ENCODE peak calls at places on chromosomes 3 and 15, in four cellular contexts. U is mesendoderm, C is H1, B is IMR-90. X is an unnamed sample. For H3K4me1, the result is how much of the 10 kb centered on the place peaks cover.

GRCh38 chr3:61186030-61186429 is 65.2 kb downstream of the FHIT start:
- DNase-seq in C (no peak), B (no peak), U (no peak), X (no peak)

GRCh38 chr15:96245252-96245651 is 85.2 kb upstream of the NR2F2 start:
- DNase-seq in U (no peak), B (no peak), C (no peak), X (no peak)

GRCh38 chr3:4409415-4409814 is 57.7 kb downstream of the SUMF1 start:
- DNase-seq in U (no peak), B (no peak), C (no peak), X (no peak)

GRCh38 chr3:138180375-138181029 is 5.8 kb upstream of the DBR1 start:
- DNase-seq in B (peak), C (no peak), U (peak), X (no peak)

GRCh38 chr3:138331143-138331894 is 1.7 kb upstream of the NME9 start:
- DNase-seq in C (no peak), B (peak), U (peak), X (no peak)

GRCh38 chr3:136070953-136071949 is 105.7 kb downstream of the PPP2R3A start:
- DNase-seq in B (peak), C (no peak), U (peak), X (no peak)

GRCh38 chr15:68551296-68551635 is 27.5 kb upstream of the CORO2B start:
- DNase-seq in U (no peak), C (no peak), B (no peak), X (no peak)

GRCh38 chr3:115245899-115246298 is 98.8 kb upstream of the ZBTB20 start:
- DNase-seq in C (no peak), B (no peak), U (no peak), X (no peak)

GRCh38 chr3:196186661-196187573 is 24.3 kb downstream of the ZDHHC19 start:
- DNase-seq in U (peak), C (peak), B (peak), X (peak)

GRCh38 chr15:47718474-47719440 is 1.5 kb downstream of the SEMA6D start:
- DNase-seq in B (peak), C (peak), U (no peak), X (no peak)

GRCh38 chr3:152400912-152401311 is 132.2 kb downstream of the MBNL1 start:
- DNase-seq in U (no peak), C (no peak), B (peak), X (no peak)

GRCh38 chr3:152404976-152405375 is 136.2 kb downstream of the MBNL1 start:
- DNase-seq in C (no peak), B (no peak), U (no peak), X (no peak)

GRCh38 chr3:152403632-152404066 is 134.9 kb downstream of the MBNL1 start:
- DNase-seq in C (no peak), B (peak), U (peak), X (no peak)

GRCh38 chr3:152402698-152403456 is 134.1 kb downstream of the MBNL1 start:
- DNase-seq in B (peak), U (peak), C (no peak), X (no peak)

DNA sequence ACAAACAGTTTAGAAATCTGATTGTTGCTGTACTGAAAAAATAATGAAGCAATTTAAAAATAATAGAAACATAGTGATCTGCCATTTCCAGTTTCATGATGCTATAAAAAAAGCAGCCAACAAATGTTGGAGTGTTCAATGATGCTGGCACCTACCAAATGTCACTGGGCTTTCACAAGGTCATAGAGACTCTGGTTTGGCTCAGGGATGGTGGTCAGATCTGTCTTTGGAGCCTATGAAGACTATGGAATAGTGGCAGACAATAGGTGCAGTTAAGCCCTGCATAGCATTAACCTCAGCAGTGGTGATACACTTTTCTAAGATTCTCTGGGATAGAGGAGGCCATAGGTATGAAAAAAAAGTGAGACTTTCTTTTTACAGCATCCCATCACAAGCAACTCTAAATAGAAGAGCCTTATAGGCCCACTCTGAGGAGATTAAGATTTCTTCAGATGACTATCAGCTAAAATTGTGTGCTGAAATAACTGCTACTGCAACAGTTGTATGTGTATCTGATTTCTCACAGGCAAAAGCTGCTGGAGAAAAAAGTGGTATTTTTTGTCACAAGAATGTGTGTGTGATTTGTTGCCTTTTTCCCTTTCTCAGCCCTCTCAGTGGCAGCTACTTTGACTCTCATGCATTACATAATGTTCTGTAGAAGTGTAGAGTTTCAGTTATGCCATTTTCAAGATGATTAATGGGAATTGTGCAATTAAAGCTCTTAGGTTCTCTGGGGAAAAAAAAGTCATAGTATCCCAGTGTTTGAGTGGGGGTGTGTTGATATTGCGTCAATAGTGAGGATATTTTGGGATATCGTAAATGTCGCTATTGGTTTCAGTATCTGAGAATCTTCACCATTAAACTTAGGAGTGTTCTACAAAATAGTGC is 137.4 kb downstream of the MBNL1 start:
- DNase-seq in B (peak), U (no peak), C (no peak), X (no peak)
- H4K5ac ChIP-seq in B (no peak), U (no peak), C (no peak), X (no peak)

GRCh38 chr3:86047329-86047625 is 943.7 kb downstream of the VGLL3 start:
- DNase-seq in C (no peak), B (no peak), U (no peak), X (no peak)
- H3K4me1 ChIP-seq in C (under half), B (under half), U (under half), X (under half)

GRCh38 chr3:51860703-51861665 is at the start of gene IQCF2:
- DNase-seq in B (no peak), U (no peak), C (no peak), X (no peak)

GRCh38 chr3:51862886-51863285 is 1.5 kb downstream of the IQCF2 start:
- DNase-seq in B (no peak), C (no peak), U (no peak), X (peak)
- H4K5ac ChIP-seq in B (no peak), C (no peak), U (no peak), X (no peak)

GRCh38 chr3:62723636-62724217 is 151.5 kb downstream of the CADPS start:
- DNase-seq in C (peak), B (no peak), U (no peak), X (peak)

GRCh38 chr3:62724503-62724902 is 150.7 kb downstream of the CADPS start:
- DNase-seq in C (no peak), B (no peak), U (no peak), X (no peak)

GRCh38 chr3:62723171-62723570 is 152.0 kb downstream of the CADPS start:
- DNase-seq in C (no peak), U (no peak), B (no peak), X (no peak)

GRCh38 chr3:62718515-62719320 is 156.5 kb downstream of the CADPS start:
- DNase-seq in B (no peak), U (peak), C (no peak), X (no peak)

GRCh38 chr3:62722344-62722743 is 152.9 kb downstream of the CADPS start:
- DNase-seq in U (no peak), C (no peak), B (no peak), X (no peak)
- H3K4me1 ChIP-seq in U (under half), C (under half), B (under half), X (under half)

DNA sequence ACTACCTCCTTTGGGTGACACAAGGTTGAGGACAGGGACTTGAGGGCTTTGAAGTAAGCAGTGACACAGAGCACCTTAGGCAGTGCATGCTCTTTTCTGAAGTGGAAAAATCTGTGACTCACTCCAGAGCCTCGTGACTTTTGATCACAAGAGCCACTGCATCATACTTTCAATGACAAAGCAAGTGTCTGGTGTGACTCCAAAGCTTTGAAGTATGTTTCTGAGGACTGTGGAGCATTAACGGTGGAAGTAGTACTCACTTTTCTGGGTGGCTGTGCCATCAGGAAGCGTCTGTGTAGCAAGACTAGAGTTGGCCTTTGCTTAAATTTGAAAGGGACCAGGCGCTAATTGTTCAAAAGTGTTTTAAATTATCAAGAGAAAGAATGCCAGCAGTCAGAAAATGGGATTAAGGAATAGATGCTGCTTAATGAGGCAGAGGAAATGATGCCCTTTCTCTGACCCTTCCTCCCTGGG is 210.7 kb upstream of the TRIM42 start:
- DNase-seq in U (peak), B (no peak), C (no peak), X (no peak)
- H4K5ac ChIP-seq in U (no peak), B (no peak), C (no peak), X (no peak)